ENCODE peak calls at places on chromosomes 11 and 22, in six cellular contexts. U is NB4, V is H1, W is H54, O is HCT116, J is right lobe of liver. L is an unnamed sample.

GRCh38 chr11:15468471-15468870 is 353.7 kb downstream of the INSC start:
- DNase-seq in U (no peak), V (no peak), W (no peak), O (no peak), J (no peak), L (no peak)

GRCh38 chr11:116703421-116703820 is 69.4 kb downstream of the BUD13 start:
- DNase-seq in U (no peak), V (no peak), W (no peak), O (no peak), J (no peak), L (peak)

GRCh38 chr11:57647368-57647767 is 2.3 kb downstream of the YPEL4 start:
- DNase-seq in U (no peak), V (no peak), W (no peak), O (no peak), J (no peak), L (no peak)

GRCh38 chr22:37492428-37493344 is 6.5 kb upstream of the MFNG start:
- DNase-seq in U (peak), V (peak), W (peak), O (no peak), J (no peak), L (no peak)

GRCh38 chr11:134330611-134331564 is 900 bp upstream of the GLB1L2 start:
- DNase-seq in U (no peak), V (no peak), W (no peak), O (no peak), J (no peak), L (peak)

GRCh38 chr22:42799462-42800405 is 57.3 kb downstream of the ARFGAP3 start:
- DNase-seq in U (peak), V (no peak), W (no peak), O (no peak), J (no peak), L (no peak)

GRCh38 chr11:126839496-126839895 is 161.1 kb downstream of the KIRREL3 start:
- DNase-seq in U (no peak), V (no peak), W (no peak), O (no peak), J (no peak), L (no peak)

GRCh38 chr22:19753090-19753842 is 7.3 kb upstream of the TBX1 start:
- DNase-seq in U (no peak), V (no peak), W (no peak), O (no peak), J (no peak), L (no peak)

GRCh38 chr11:131749100-131749499 is 378.7 kb downstream of the NTM start:
- DNase-seq in U (no peak), V (no peak), W (peak), O (no peak), J (no peak), L (no peak)

GRCh38 chr22:24455751-24456426 is 28.5 kb downstream of the ADORA2A start:
- DNase-seq in U (no peak), V (no peak), W (no peak), O (no peak), J (peak), L (no peak)

GRCh38 chr11:65432686-65433582 is 10.3 kb downstream of the NEAT1 start:
- DNase-seq in U (peak), V (no peak), W (no peak), O (no peak), J (no peak), L (no peak)
- TF ChIP-seq POLR2A in U (no peak), V (no peak), W (no peak), O (no peak), J (peak), L (peak)

DNA sequence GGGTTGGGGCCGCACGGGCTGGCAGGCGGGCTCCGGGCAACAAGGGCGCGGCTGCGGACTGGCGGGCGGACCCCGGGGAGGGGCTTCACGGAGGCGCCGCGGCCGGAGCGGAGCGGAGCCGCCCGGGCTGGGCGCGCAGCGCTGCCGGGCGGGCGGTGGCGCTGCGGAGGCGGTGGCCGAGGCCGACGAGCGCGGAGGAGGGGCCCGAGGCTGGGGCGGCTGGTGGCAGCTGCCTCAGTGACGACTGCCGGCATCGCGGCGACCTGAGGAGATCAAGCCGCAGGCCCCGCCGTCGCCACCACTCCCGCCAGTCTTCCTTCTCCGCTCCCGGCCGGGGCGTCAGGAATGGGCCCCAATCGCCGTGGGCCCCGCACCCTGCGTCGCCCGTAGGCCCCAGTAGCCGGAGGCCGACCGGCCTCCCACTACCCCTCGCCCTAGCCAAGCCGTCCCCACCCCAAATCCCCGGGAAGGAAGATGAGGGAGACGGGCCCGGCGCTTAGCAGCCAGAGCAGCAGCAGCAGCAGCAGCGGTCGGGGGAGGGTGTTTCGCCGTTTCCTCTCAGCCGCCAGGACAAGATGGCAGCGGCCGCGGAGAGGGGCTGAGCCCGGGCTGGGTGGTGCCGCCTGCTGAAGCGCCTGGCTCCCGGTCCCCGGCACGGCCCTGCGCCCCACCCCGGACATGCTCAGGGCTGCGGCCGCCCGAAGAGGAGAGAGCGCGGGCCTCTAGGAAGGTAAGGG is at the start of gene HIPK3:
- DNase-seq in U (peak), V (no peak), W (peak), O (no peak), J (peak), L (peak)
- TF ChIP-seq POLR2A in U (peak), V (peak), W (peak), O (no peak), J (peak), L (peak)

GRCh38 chr11:812390-812789 is 2.6 kb downstream of the RPLP2 start:
- DNase-seq in U (no peak), V (no peak), W (no peak), O (no peak), J (no peak), L (no peak)

GRCh38 chr11:811446-812245 is 1.9 kb downstream of the RPLP2 start:
- DNase-seq in U (peak), V (no peak), W (no peak), O (no peak), J (no peak), L (no peak)

GRCh38 chr11:810040-810567 is 337 bp downstream of the RPLP2 start:
- DNase-seq in U (no peak), V (no peak), W (no peak), O (no peak), J (no peak), L (no peak)

GRCh38 chr11:808427-809286 is 1.1 kb upstream of the RPLP2 start:
- DNase-seq in U (no peak), V (no peak), W (peak), O (no peak), J (no peak), L (peak)

GRCh38 chr11:809287-810039 is at the start of gene RPLP2:
- DNase-seq in U (peak), V (peak), W (peak), O (peak), J (peak), L (peak)
- TF ChIP-seq POLR2A in U (peak), V (peak), W (peak), O (peak), J (peak), L (peak)

DNA sequence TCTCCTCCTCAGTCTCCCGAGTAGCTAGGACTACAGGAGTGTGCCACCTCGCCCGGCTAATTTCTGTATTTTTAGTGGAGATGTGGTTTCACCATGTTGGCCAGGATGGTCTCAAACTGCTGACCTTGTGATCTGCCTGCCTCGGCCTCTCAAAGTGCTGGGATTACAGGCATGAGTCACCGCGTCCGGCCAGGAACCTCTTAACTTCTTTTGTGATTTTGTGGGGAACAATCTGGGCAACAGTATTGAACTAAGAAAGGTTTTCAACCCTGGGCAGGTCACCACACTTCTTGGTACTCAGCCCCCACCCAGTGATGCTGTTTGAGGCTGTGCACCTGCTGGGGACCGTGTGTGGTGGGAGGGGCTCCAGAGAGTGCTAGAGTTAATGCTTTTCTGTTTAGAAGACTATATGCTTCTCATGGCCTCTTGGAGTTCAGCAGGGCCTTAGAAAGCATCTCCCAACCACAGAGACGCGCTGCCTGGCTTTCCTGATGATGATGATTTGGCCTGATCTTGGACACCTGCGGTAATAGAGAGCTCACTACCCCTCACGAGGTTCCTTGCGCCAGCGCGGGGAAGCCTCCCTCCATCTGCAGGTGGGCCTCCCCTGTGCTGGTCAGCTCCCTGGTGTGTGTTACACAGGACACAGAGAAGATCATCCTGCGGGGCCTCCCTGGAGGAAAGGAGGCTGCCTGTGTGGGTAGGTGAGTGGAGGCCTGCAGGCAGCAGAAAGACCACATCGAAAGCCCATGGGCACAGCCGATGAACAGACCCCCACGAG is 1.2 kb downstream of the DENND6B start:
- DNase-seq in U (peak), V (no peak), W (no peak), O (no peak), J (no peak), L (no peak)
- TF ChIP-seq POLR2A in U (no peak), V (no peak), W (no peak), O (no peak), J (no peak), L (no peak)

GRCh38 chr11:44825058-44825795 is 98.5 kb downstream of the TSPAN18 start:
- DNase-seq in U (no peak), V (no peak), W (no peak), O (no peak), J (no peak), L (no peak)

GRCh38 chr11:44823920-44824704 is 97.3 kb downstream of the TSPAN18 start:
- DNase-seq in U (no peak), V (peak), W (no peak), O (no peak), J (no peak), L (no peak)

GRCh38 chr11:44818110-44818509 is 91.3 kb downstream of the TSPAN18 start:
- DNase-seq in U (no peak), V (no peak), W (no peak), O (no peak), J (no peak), L (no peak)

GRCh38 chr11:44823006-44823405 is 96.2 kb downstream of the TSPAN18 start:
- DNase-seq in U (no peak), V (no peak), W (no peak), O (no peak), J (no peak), L (no peak)

GRCh38 chr11:44822369-44822768 is 95.6 kb downstream of the TSPAN18 start:
- DNase-seq in U (no peak), V (no peak), W (no peak), O (no peak), J (no peak), L (no peak)
- TF ChIP-seq POLR2A in U (no peak), V (no peak), W (no peak), O (no peak), J (no peak), L (no peak)

GRCh38 chr11:33912405-33913361 is 20.8 kb upstream of the LMO2 start:
- DNase-seq in U (peak), V (no peak), W (peak), O (peak), J (no peak), L (no peak)
- TF ChIP-seq POLR2A in U (peak), V (no peak), W (no peak), O (no peak), J (no peak), L (no peak)

DNA sequence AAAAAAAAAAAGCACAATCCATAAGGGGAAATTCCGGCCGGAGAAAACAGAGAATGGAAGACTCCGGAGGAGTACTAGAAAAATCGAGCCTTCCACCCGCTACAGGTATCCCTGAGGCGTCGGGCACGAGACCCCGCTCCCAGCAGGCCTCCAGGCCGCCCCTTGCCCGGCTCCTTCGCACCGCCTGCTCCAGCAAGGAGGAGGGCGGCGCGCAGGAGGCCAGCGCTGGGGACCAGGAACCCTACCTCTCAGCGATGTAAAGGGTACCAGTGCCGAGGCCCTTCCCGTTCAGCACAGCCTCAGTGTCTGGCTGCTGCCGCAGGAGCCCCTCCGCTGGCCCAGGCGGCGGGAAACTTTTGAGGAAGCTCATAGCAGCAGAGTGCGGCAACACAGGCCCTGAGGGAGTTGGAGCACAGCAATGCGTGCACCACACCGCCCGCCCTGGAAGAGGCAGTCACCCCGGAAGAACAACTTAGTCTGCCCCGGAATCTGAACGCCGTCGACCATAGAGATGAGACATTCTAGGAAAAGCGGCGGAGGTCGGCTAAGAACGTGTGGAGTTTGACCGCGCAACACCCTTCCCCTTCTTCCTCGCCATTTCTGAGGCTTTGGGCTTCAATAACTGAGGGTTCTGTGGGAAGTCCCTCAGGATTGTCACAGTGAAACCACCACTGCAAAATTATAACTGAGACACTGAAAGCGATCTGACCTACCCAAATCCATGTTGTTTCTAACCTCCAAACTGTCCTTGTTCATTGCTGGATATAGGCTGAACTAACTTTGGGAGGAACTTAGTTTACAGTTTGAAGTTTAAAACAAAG is at the start of gene CLNS1A:
- DNase-seq in U (peak), V (peak), W (peak), O (peak), J (peak), L (peak)
- TF ChIP-seq POLR2A in U (peak), V (peak), W (peak), O (peak), J (peak), L (peak)

GRCh38 chr11:44275241-44275640 is 34.7 kb downstream of the ALX4 start:
- DNase-seq in U (no peak), V (no peak), W (no peak), O (no peak), J (no peak), L (peak)
- TF ChIP-seq POLR2A in U (no peak), V (no peak), W (no peak), O (no peak), J (no peak), L (no peak)

L was measured in sigmoid colon.